ENCODE peak calls at places on chromosomes 13 and 19, in six cellular contexts. D is uterus, Z is astrocyte of the cerebellum, K is ovary, S is pancreas, B is left ventricle myocardium inferior. V is an unnamed sample.

GRCh38 chr13:77359171-77359570 is 32.3 kb upstream of the MYCBP2 start:
- DNase-seq in D (no peak), Z (no peak), K (no peak), S (no peak), B (no peak), V (no peak)

GRCh38 chr13:66689628-66690027 is 540.5 kb downstream of the PCDH9 start:
- DNase-seq in D (no peak), Z (no peak), K (no peak), S (no peak), B (no peak), V (no peak)

GRCh38 chr19:43768273-43769050 is 12.3 kb downstream of the KCNN4 start:
- DNase-seq in D (no peak), Z (no peak), K (no peak), S (no peak), B (peak), V (no peak)

GRCh38 chr19:35144600-35145436 is 1.8 kb downstream of the FXYD7 start:
- DNase-seq in D (no peak), Z (no peak), K (no peak), S (no peak), B (no peak), V (peak)

GRCh38 chr19:47230122-47230920 is 678 bp downstream of the BBC3 start:
- DNase-seq in D (peak), Z (no peak), K (peak), S (peak), B (peak), V (peak)

GRCh38 chr13:98910501-98910951 is 67.3 kb downstream of the DOCK9 start:
- DNase-seq in D (peak), Z (no peak), K (no peak), S (no peak), B (no peak), V (no peak)

GRCh38 chr19:7744871-7745270 is 2.5 kb downstream of the CD209 start:
- DNase-seq in D (no peak), Z (no peak), K (no peak), S (no peak), B (no peak), V (no peak)

GRCh38 chr13:63910406-63910957 is 2494.8 kb upstream of the PCDH20 start:
- DNase-seq in D (no peak), Z (peak), K (no peak), S (no peak), B (no peak), V (no peak)

GRCh38 chr13:48949566-48950506 is 25.9 kb upstream of the FNDC3A start:
- DNase-seq in D (no peak), Z (no peak), K (no peak), S (no peak), B (no peak), V (no peak)

GRCh38 chr13:22073718-22074117 is 402.8 kb downstream of the FGF9 start:
- DNase-seq in D (no peak), Z (no peak), K (no peak), S (no peak), B (no peak), V (no peak)

GRCh38 chr19:44603201-44603945 is 10.0 kb upstream of the IGSF23 start:
- DNase-seq in D (peak), Z (peak), K (no peak), S (no peak), B (no peak), V (no peak)

GRCh38 chr13:20340759-20341161 is 108.6 kb upstream of the GJB6 start:
- DNase-seq in D (no peak), Z (no peak), K (peak), S (no peak), B (no peak), V (no peak)

GRCh38 chr13:25462301-25463125 is 90.7 kb downstream of the ATP8A2 start:
- DNase-seq in D (no peak), Z (no peak), K (no peak), S (no peak), B (no peak), V (no peak)

GRCh38 chr19:35937345-35938281 is 1.4 kb downstream of the LRFN3 start:
- DNase-seq in D (no peak), Z (no peak), K (no peak), S (no peak), B (no peak), V (no peak)

GRCh38 chr19:41156207-41156606 is 36.8 kb upstream of the CYP2S1 start:
- DNase-seq in D (no peak), Z (no peak), K (no peak), S (no peak), B (no peak), V (no peak)

GRCh38 chr19:41166888-41167804 is 25.9 kb upstream of the CYP2S1 start:
- DNase-seq in D (no peak), Z (no peak), K (no peak), S (no peak), B (no peak), V (no peak)

GRCh38 chr19:41159861-41160260 is 33.2 kb upstream of the CYP2S1 start:
- DNase-seq in D (no peak), Z (no peak), K (no peak), S (no peak), B (no peak), V (no peak)

DNA sequence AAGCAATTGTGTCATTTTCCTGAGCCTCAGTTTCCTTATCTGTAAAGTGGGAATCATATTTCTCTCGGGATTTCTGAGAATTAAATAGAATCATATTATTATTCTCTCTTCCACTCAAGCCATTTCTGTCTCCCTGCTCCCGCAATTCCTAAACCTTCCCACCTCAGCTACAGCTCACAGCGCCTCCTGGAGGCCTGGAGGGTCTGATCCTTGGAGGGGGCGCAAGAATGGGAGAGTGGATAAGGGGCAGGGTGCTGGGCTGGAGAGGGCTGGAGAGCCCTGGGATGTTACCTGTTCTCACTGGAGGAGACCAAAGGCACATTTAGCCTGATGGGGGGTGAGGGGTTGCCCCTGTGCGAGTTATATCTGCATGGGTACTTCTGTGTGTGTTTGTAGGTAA is 31.1 kb upstream of the CYP2S1 start:
- DNase-seq in D (no peak), Z (no peak), K (no peak), S (no peak), B (no peak), V (no peak)
- TF ChIP-seq CTCF in D (no peak), Z (no peak), K (no peak), S (no peak), B (no peak), V (peak)

DNA sequence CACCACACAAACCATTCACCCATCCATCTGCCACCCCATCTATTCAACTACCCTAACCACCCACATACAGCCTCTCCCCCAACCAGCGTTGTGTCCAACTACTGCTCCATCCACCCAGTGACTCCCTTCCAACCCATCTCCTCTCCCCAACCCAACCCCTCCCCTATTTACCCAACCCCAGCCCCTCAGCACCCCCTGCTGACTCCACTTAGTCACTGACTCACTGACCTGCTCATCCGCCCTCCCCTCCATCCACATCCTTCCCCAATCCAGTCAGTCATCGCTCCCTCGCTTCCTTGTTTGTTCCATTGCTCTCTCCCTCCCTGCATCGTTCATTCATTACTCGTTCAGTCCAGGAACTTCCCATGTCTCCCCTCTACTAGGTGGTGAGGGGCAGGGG is 39.2 kb downstream of the KCNC3 start:
- DNase-seq in D (no peak), Z (no peak), K (no peak), S (no peak), B (no peak), V (no peak)
- TF ChIP-seq CTCF in D (no peak), Z (no peak), K (no peak), S (no peak), B (no peak), V (no peak)

DNA sequence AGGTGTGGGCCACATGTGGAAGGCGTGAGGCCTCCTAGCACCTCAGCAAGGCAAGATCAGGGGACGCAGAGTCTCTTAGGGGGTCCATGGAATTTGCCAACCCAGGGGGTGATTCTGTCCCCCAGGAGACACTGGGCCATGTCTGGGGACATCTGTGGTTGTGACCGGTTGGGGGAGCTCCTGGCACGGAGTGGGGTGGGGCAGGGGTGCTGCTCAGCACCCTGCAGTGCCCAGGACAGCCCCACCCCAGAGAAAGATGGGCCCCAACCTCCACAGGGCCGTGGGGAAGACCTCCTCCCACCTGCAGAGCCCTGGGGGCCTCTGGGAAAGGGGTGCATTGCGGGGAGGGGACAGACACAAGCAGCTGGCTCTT is 4.0 kb downstream of the MKNK2 start:
- DNase-seq in D (no peak), Z (no peak), K (peak), S (no peak), B (no peak), V (no peak)
- TF ChIP-seq CTCF in D (no peak), Z (no peak), K (no peak), S (no peak), B (no peak), V (no peak)

DNA sequence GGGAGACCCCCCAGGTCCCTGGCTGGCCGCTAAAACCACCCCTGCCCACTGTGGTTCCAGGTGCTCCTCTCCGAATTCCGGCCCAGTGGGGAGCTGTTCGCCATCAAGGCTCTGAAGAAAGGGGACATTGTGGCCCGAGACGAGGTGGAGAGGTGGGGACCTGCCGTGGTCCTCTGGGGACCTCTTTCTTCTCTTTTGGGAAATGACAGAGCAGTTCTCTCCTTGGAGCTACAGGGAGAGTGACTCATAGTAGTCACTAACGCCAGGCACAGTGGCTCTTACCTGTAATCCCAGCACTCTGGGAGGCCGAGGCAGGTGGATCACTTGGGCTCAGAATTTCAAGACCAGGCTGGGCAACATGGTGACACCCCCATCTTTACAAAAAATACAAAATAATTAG is 7.3 kb downstream of the PTGER1 start:
- DNase-seq in D (no peak), Z (no peak), K (no peak), S (no peak), B (no peak), V (no peak)
- TF ChIP-seq CTCF in D (no peak), Z (no peak), K (no peak), S (no peak), B (no peak), V (no peak)

DNA sequence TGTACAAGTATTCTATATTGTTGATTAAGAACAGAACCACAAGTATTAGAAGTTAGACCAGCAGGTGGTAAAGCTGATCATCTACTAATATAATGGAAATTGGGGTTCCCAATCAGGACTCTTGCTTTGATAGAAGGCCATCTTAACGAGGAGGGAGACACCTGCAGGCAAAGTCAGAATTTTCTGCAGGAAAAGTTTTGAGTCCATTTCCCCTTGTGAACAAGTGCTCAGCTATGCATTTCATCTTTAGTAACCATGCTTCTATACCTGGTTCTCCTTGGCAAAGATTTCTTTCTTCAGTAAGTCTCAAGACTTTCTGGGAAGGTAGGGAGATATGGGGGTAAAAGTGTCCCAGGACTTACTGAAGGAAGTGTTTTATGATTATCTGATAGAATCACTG is 36.1 kb upstream of the USPL1 start:
- DNase-seq in D (no peak), Z (no peak), K (no peak), S (no peak), B (no peak), V (no peak)
- TF ChIP-seq CTCF in D (peak), Z (peak), K (no peak), S (no peak), B (no peak), V (peak)

DNA sequence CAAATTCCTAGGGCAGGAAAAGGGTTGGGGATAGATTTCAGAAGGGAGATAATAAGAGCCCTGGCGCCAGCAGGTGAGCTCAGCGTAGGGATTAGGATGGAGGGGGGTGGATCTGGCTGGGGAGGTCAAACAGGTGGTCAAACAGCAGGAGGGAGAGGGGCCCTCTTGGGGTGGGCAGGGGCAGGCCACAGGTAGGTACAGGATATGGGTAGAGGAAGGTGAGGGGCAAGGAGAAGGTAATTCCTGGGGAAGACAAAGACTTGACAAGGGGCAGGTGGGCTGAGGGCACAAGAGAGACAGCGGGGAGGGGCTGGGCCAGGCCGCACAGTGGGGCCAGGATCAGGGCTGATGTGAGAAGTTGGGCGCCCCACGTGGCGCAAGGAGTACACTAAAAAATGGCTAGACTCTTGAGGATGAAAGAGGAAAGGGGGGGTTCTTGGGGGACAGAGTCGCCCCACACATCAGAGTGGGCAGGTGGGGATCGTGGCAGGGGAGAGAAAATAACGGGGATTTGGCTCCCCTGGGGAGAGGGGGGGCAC is 713 bp downstream of the KRI1 start:
- DNase-seq in D (no peak), Z (no peak), K (peak), S (no peak), B (no peak), V (no peak)
- TF ChIP-seq CTCF in D (no peak), Z (peak), K (no peak), S (no peak), B (no peak), V (no peak)

DNA sequence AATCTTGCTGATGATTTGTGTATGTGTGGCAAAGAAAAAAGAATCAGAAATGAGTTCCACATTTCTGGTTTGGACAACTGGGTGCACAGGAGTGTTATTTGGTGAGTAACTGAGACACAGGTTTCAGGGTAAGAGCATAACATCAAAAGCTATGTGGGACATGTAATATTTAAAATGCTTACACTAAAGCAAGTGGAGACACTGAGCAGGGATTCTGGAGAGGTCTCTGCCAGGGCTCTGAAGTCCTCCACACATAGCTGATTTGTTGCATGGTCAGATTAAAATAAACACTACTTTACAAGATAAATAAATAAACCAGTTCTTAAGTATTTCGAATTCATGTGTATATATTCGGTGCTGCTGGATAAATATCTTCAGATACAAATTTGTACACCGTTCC is 16.3 kb upstream of the PEG3 start:
- DNase-seq in D (no peak), Z (no peak), K (no peak), S (no peak), B (no peak), V (no peak)
- TF ChIP-seq CTCF in D (no peak), Z (no peak), K (no peak), S (no peak), B (no peak), V (no peak)

DNA sequence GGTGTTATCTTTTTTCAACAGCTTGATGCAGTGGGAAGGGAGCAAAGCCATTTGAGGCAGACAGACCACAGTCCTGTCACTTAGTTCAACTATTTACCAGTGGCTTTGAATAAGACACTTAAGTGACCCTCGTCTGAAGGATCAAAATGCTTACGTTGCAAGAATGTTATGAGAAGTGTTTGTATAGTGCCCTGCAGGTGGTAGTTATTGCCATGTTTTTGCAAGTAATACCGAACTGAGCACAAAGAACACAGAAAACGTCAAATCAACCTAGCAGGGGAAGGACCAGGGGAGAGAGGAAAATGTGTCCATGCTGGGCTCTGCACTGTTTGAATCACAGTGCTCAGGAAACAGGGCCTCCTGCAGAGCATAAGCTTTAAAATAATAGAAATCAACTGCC is 2.8 kb downstream of the SOHLH2 start:
- DNase-seq in D (no peak), Z (peak), K (no peak), S (no peak), B (no peak), V (no peak)
- TF ChIP-seq CTCF in D (no peak), Z (no peak), K (no peak), S (no peak), B (no peak), V (no peak)

GRCh38 chr19:18428837-18429674 is 8.9 kb downstream of the ISYNA1 start:
- DNase-seq in D (peak), Z (peak), K (peak), S (no peak), B (peak), V (peak)
- TF ChIP-seq CTCF in D (no peak), Z (no peak), K (no peak), S (no peak), B (no peak), V (no peak)

GRCh38 chr19:55836340-55836739 is at the start of gene NLRP4:
- DNase-seq in D (no peak), Z (no peak), K (no peak), S (no peak), B (no peak), V (no peak)

GRCh38 chr19:55832676-55833075 is 877 bp upstream of the NLRP11 start:
- DNase-seq in D (no peak), Z (no peak), K (no peak), S (no peak), B (no peak), V (no peak)

GRCh38 chr19:55838906-55839305 is 2.6 kb downstream of the NLRP4 start:
- DNase-seq in D (no peak), Z (no peak), K (no peak), S (no peak), B (no peak), V (no peak)

DNA sequence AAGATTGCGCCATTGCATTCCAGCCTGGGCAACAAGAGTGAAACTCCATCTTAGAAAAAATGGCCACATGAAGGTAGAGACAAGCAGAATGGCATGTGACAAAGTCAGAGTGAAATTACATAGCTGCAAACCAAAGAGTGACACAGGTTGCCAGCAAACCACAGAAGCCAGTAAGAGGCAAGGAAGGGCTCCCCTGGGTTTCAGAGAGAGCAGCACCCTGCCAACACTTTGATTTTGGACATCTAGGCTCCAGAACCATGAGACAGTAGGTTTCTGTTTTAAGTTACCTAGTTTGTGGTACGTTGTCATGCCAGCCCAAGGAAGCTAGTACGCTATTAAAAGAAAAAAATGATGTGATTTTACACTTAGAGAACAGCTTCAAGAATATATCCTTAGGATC is 1.9 kb downstream of the NLRP4 start:
- DNase-seq in D (no peak), Z (no peak), K (no peak), S (no peak), B (no peak), V (no peak)
- TF ChIP-seq CTCF in D (no peak), Z (no peak), K (no peak), S (no peak), B (no peak), V (no peak)

V was measured in type B pancreatic cell.